ENCODE peak calls at places on chromosomes 7 and 10, in four cellular contexts. K, U, G and A are unnamed samples.

GRCh38 chr7:157676456-157677255 is 339.9 kb downstream of the DNAJB6 start:
- DNase-seq in K (no peak), U (no peak), G (no peak), A (no peak)

GRCh38 chr10:86918022-86918471 is 39.4 kb downstream of the MMRN2 start:
- DNase-seq in K (no peak), U (no peak), G (peak), A (no peak)

GRCh38 chr7:157944734-157945291 is 608.0 kb downstream of the DNAJB6 start:
- DNase-seq in K (no peak), U (no peak), G (no peak), A (no peak)

GRCh38 chr7:83731154-83731553 is 82.2 kb upstream of the SEMA3E start:
- DNase-seq in K (no peak), U (no peak), G (no peak), A (no peak)

GRCh38 chr7:129993275-129993674 is 40.5 kb upstream of the UBE2H start:
- DNase-seq in K (no peak), U (no peak), G (no peak), A (no peak)

GRCh38 chr7:97401398-97401797 is 283.9 kb downstream of the SDHAF3 start:
- DNase-seq in K (no peak), U (no peak), G (no peak), A (no peak)

GRCh38 chr7:122380993-122381392 is 76.4 kb upstream of the FEZF1 start:
- DNase-seq in K (no peak), U (no peak), G (no peak), A (no peak)

GRCh38 chr7:101884671-101885596 is 67.5 kb downstream of the CUX1 start:
- DNase-seq in K (no peak), U (no peak), G (no peak), A (no peak)

GRCh38 chr7:44534501-44534900 is 6.6 kb downstream of the NPC1L1 start:
- DNase-seq in K (no peak), U (peak), G (no peak), A (no peak)

GRCh38 chr10:73914036-73914435 is 3.1 kb downstream of the PLAU start:
- DNase-seq in K (no peak), U (no peak), G (no peak), A (no peak)

GRCh38 chr7:130353196-130353595 is 8.6 kb downstream of the CPA5 start:
- DNase-seq in K (no peak), U (peak), G (no peak), A (no peak)

GRCh38 chr10:63145782-63146181 is 12.7 kb downstream of the NRBF2 start:
- DNase-seq in K (no peak), U (no peak), G (no peak), A (peak)

GRCh38 chr10:3879073-3879472 is 94.1 kb upstream of the KLF6 start:
- DNase-seq in K (no peak), U (no peak), G (no peak), A (no peak)

GRCh38 chr10:22340362-22341189 is 4.7 kb upstream of the SPAG6 start:
- DNase-seq in K (peak), U (peak), G (peak), A (no peak)

GRCh38 chr7:37342665-37343471 is 105.8 kb downstream of the ELMO1 start:
- DNase-seq in K (peak), U (peak), G (no peak), A (no peak)

GRCh38 chr7:95331004-95331337 is 6.6 kb upstream of the PON1 start:
- DNase-seq in K (no peak), U (no peak), G (no peak), A (no peak)
- H3K4me3 ChIP-seq in K (peak), U (peak), G (no peak), A (peak)

GRCh38 chr10:11787374-11787773 is 35.8 kb upstream of the PROSER2 start:
- DNase-seq in K (no peak), U (no peak), G (no peak), A (no peak)
- H3K4me3 ChIP-seq in K (no peak), U (no peak), G (no peak), A (no peak)

DNA sequence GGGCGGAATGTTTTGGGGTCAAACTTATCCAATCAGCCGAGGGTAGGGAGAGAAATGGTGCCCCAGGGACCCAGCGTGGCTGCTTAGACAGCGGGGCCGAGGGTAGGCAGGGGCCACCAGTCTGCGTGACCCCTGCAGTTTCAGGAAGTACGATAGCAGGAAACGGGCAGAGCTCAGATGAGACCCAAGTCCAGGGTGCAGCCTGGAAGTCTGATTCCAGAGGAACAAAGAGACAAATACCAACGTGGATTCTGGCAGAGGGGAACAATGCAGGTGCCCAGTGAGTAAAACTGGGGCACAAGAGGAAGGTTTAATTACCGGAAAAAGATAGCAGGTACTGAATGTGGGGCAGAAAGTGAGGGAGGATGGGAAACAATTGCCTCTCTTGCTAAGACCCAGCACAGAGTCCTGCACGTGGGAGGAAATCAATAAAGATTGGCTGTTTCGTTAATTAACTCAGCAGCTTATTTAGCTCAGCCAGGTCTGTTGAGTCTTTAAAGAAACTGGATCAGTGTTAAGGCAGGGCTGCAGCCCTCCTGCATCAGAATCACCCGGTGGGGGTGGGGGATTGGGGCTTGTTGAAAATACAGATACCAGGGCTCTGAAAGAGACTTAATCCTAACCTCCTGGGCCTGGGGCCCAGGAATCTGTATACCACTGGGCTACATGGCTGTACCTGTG is 50.4 kb upstream of the NFE2L3 start:
- DNase-seq in K (no peak), U (no peak), G (no peak), A (no peak)
- H3K4me3 ChIP-seq in K (peak), U (no peak), G (no peak), A (no peak)

DNA sequence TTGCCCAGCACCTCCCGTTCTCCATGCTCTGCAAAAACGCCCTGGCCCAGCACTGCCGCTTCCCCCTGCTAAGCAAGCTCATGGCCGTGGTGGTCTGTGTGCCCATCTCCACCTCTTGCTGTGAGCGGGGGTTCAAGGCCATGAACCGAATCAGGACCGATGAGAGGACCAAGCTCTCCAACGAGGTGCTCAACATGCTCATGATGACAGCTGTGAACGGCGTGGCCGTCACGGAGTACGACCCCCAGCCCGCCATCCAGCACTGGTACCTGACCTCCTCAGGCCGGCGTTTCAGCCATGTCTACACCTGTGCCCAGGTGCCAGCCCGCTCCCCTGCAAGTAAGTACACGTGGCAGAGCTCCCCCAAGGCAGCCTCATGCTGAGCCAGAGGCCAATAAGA is 11.6 kb upstream of the ATP6V0E2 start:
- DNase-seq in K (no peak), U (no peak), G (no peak), A (no peak)
- H3K4me3 ChIP-seq in K (no peak), U (no peak), G (no peak), A (no peak)

DNA sequence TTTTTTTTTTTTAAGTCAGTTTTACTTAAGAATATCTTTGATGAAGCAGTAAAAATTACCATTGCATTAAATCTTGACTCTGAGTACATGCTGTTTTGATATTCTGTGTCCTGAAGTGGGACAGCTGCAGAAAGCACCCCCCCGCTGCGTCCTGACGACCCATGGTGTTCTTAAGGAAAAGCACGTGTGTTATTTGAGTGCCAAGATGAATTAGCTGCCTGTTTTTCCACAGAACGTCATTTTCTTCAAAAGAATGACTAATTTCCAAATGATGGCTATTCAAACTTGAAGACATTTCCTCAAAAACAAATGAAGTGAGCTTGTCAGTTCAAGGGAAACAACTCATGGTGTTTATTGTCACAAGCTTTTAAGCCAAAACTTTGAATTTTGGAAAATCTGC is 45.9 kb downstream of the CREM start:
- DNase-seq in K (no peak), U (no peak), G (no peak), A (peak)
- H3K4me3 ChIP-seq in K (no peak), U (no peak), G (no peak), A (no peak)

GRCh38 chr10:29370612-29371092 is 81.8 kb downstream of the LYZL1 start:
- DNase-seq in K (no peak), U (peak), G (no peak), A (peak)
- H3K4me3 ChIP-seq in K (no peak), U (no peak), G (no peak), A (peak)

DNA sequence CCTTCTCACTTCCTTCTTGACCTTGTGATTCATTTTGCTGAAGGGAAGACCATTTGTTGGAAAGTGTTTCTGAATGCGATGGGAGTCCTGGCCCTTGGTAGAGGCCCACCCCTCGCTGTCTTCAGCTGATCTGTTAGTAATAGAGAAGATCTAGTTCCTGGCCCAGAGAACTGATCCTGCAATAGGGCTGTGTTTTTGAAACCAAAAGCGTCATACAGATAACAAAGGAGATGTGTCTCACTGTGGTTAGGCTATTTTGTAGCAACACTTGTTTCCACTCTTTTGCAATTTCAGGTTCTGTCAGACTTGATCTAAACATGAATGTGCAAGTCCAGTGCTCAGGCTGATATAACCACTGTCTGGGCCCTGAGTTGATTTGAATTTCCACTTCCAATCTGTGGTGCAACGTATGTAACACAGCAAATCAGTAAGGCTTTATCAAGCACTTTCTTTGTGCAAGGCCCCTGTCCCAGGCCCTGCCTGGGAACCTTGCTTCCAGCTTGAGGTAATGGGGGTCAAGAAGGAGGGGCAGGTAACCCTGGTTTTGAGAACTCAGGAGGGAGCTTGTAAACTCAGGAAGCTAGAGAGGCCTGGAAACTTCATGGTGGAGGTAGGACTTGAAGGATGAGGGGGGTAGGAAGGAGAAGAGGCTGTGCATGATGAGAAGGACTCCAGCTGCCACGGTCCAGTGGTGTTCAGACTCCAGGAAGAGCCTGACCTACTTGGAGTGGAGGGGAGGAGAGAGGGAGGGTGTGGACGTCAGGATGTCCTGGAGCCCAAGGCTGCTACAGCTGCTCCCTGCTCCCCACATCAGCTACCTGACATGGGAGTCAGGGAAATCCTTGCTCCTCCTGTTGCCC is 42.2 kb upstream of the SRGN start:
- DNase-seq in K (no peak), U (no peak), G (no peak), A (no peak)
- H3K4me3 ChIP-seq in K (no peak), U (no peak), G (no peak), A (no peak)

GRCh38 chr7:116501425-116502167 is 2.1 kb downstream of the CAV2 start:
- DNase-seq in K (peak), U (no peak), G (no peak), A (no peak)
- H3K4me3 ChIP-seq in K (peak), U (peak), G (peak), A (peak)

GRCh38 chr10:93599335-93599734 is 1.7 kb downstream of the RBP4 start:
- DNase-seq in K (no peak), U (no peak), G (no peak), A (no peak)

GRCh38 chr10:93601774-93602162 is 733 bp upstream of the RBP4 start:
- DNase-seq in K (no peak), U (no peak), G (no peak), A (no peak)

GRCh38 chr10:93599778-93600177 is 1.3 kb downstream of the RBP4 start:
- DNase-seq in K (no peak), U (no peak), G (no peak), A (no peak)

GRCh38 chr10:93600861-93601773 is at the start of gene RBP4:
- DNase-seq in K (no peak), U (peak), G (no peak), A (no peak)

GRCh38 chr10:93600446-93600860 is 582 bp downstream of the RBP4 start:
- DNase-seq in K (no peak), U (no peak), G (no peak), A (no peak)
- H3K4me3 ChIP-seq in K (peak), U (no peak), G (no peak), A (peak)